ENCODE peak calls at places on chromosomes 16 and 17, in nine cellular contexts. F, P, T, E, X, D, A, J and U are unnamed samples.

GRCh38 chr16:4241601-4242270 is at the start of gene SRL:
- DNase-seq in F (no peak), P (no peak), T (no peak), E (no peak), X (no peak), D (no peak), A (no peak), J (no peak), U (no peak)

GRCh38 chr17:51120357-51120738 is 320 bp downstream of the SPAG9 start:
- DNase-seq in F (no peak), P (no peak), T (no peak), E (no peak), X (no peak), D (peak; percentile 22), A (peak; percentile 38), J (peak; percentile 42), U (peak; percentile 58)

GRCh38 chr17:39653316-39653661 is 11.9 kb upstream of the TCAP start:
- DNase-seq in F (no peak), P (no peak), T (no peak), E (no peak), X (no peak), D (no peak), A (no peak), J (no peak), U (no peak)

GRCh38 chr17:74360993-74361612 is 565 bp downstream of the BTBD17 start:
- DNase-seq in F (no peak), P (no peak), T (no peak), E (no peak), X (no peak), D (peak; percentile 5), A (no peak), J (peak; percentile 34), U (no peak)

GRCh38 chr17:76048711-76049110 is 21.6 kb upstream of the EVPL start:
- DNase-seq in F (no peak), P (no peak), T (no peak), E (no peak), X (no peak), D (peak; percentile 86), A (no peak), J (peak; percentile 66), U (no peak)

GRCh38 chr17:13561606-13562270 is 40.0 kb downstream of the HS3ST3A1 start:
- DNase-seq in F (no peak), P (peak; percentile 88), T (peak; percentile 92), E (no peak), X (peak; percentile 93), D (no peak), A (no peak), J (peak; percentile 98), U (no peak)

GRCh38 chr16:20167323-20167722 is 93.6 kb upstream of the GPR139 start:
- DNase-seq in F (no peak), P (no peak), T (no peak), E (no peak), X (no peak), D (no peak), A (no peak), J (no peak), U (no peak)

GRCh38 chr16:69443809-69444611 is 19.6 kb downstream of the CYB5B start:
- DNase-seq in F (peak; percentile 58), P (peak; percentile 55), T (peak; percentile 52), E (peak; percentile 45), X (peak; percentile 61), D (peak; percentile 18), A (peak; percentile 28), J (no peak), U (no peak)

GRCh38 chr16:52090080-52090479 is 456.9 kb downstream of the TOX3 start:
- DNase-seq in F (no peak), P (peak; percentile 0), T (no peak), E (no peak), X (no peak), D (peak; percentile 6), A (no peak), J (peak; percentile 60), U (no peak)

GRCh38 chr16:67726106-67727034 is 7.3 kb upstream of the GFOD2 start:
- DNase-seq in F (no peak), P (no peak), T (no peak), E (no peak), X (no peak), D (no peak), A (no peak), J (no peak), U (no peak)

GRCh38 chr16:70162041-70162451 is 11.5 kb upstream of the CLEC18C start:
- DNase-seq in F (no peak), P (peak; percentile 33), T (peak; percentile 34), E (no peak), X (peak; percentile 45), D (peak; percentile 47), A (no peak), J (peak; percentile 77), U (no peak)

DNA sequence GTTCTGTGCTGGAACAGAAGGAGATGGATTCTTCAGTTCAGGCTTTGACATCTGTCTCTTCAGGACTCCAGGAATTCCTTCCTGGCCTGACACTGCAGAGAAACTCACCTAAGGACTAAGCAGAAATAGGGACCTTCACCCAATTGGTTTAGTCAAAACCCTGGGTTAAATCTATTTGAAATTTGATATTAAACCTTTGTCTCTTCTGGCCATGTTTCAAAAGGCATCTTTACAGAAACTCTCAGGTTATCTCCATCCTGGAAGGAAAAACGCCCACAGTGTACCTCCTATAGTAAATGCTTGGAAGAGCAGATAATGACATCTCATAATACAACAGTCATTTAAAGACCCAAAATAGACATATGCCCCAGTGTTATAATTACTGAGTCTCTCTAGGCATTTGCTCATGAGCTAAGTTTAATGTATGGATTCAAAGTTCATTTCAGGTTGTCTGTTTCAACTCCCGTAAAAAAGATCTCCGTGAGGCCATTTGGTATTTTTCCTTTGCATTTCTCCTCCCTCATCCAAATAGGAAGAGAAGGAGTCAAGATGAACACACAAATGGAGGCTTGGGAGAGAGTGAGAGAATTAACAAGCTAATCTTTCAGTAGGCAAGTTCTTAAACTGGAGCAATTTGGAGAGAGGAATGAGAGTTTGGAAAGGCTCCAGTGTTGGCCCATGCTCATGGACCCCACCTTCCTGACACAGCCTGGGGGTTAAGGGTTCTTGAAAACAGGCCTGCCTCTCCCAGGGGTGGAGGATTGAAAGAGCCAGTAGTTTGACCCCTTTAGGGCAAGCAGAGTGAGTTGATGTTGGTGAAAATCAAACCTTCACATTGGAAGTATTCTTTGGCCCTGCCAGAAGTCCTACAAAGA is 5.8 kb upstream of the HOXB4 start:
- DNase-seq in F (no peak), P (no peak), T (no peak), E (no peak), X (peak; percentile 80), D (no peak), A (no peak), J (no peak), U (no peak)
- H3K4me3 ChIP-seq in F (no peak overlapping the region), P (no peak overlapping the region), T (no peak overlapping the region), E (no peak overlapping the region), X (peak overlapping the region; percentile 5), D (no peak overlapping the region), A (no peak overlapping the region), J (peak overlapping the region; percentile 98), U (no peak overlapping the region)

DNA sequence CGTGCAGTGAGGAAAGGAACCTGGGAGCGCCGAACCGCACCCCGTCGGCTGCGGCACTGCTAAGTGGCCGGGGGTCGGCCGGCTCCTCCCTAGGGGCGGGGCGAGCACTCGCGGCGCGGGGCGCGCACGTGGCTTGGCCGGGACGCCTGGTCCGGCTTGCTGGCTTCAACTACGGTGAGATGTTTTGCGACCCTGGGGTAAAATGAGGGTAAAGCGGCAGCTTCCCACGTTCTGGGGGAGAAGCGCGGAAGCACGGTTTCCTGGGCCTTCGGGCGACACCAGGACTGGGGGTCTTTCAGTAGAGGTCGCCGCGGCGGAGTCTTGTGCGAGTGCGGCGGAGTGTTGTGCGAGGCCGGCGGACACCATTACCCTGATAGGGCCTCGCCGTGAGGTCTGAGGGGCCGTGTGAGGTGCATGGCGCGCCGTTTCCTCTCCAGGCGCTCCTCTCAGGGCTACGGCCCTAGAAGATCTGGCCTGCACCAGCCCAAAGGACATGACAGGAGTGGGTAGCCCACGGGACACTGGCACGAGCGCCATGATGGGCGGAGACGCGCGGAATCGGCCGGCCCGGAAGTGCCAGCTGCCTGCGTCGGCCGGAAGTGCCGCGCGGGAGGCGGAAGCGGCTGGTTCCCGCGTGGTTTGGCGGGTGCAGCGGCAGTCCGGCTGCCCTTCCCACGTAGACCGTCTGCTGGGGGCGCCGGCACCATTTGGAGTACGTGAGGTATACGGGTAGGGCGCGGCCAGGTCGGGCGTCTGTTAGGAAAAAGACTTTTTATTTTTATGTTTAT is at the start of gene PIGW:
- DNase-seq in F (peak; percentile 85), P (peak; percentile 92), T (peak; percentile 93), E (peak; percentile 88), X (peak; percentile 82), D (peak; percentile 80), A (peak; percentile 77), J (peak; percentile 89), U (peak; percentile 96)
- TF ChIP-seq CTCF in F (no peak), P (no peak), T (peak; percentile 6), E (peak; percentile 18), X (no peak), D (no peak), A (no peak), J (no peak), U (no peak)

DNA sequence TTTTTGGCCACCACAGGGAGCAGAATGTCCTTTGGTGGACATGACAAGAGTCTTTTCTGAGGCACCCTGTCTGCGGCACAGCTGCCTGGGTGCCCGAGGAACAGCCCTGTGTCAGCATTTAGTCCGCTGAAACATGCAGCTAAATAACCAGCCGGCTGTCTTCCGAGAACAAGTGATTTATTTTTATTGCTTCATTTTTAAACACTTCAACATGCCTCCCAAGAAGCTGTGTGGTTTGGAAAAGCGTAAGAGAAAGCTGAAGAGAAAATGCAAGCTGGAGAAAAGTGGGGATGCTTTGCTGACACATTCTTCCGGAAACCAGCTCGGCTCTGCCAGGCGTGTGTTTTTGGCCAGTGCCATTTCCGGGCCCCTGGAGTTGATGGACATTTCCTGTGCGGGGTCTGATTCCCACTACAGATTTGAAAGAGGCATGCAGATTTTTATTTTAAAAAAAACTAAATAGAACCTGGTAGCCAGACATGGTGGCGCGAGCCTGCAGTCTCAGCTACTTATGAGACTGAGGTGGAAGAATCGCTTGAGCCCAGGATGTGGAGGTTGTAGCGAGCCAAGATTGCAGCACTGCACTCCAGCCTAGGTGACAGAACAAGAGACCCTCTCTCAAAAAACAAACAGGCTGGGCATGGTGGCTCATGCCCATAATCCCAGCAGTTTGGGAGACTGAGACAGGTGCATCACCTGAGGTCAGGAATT is 94.8 kb downstream of the SEC14L1 start:
- DNase-seq in F (no peak), P (peak; percentile 94), T (peak; percentile 94), E (peak; percentile 54), X (peak; percentile 98), D (peak; percentile 60), A (no peak), J (peak; percentile 90), U (peak; percentile 88)
- H3K4me3 ChIP-seq in F (peak overlapping the region; percentile 13), P (peak overlapping the region; percentile 1), T (no peak overlapping the region), E (peak overlapping the region; percentile 17), X (peak overlapping the region; percentile 61), D (peak overlapping the region; percentile 5), A (no peak overlapping the region), J (peak overlapping the region; percentile 48), U (peak overlapping the region; percentile 39)

DNA sequence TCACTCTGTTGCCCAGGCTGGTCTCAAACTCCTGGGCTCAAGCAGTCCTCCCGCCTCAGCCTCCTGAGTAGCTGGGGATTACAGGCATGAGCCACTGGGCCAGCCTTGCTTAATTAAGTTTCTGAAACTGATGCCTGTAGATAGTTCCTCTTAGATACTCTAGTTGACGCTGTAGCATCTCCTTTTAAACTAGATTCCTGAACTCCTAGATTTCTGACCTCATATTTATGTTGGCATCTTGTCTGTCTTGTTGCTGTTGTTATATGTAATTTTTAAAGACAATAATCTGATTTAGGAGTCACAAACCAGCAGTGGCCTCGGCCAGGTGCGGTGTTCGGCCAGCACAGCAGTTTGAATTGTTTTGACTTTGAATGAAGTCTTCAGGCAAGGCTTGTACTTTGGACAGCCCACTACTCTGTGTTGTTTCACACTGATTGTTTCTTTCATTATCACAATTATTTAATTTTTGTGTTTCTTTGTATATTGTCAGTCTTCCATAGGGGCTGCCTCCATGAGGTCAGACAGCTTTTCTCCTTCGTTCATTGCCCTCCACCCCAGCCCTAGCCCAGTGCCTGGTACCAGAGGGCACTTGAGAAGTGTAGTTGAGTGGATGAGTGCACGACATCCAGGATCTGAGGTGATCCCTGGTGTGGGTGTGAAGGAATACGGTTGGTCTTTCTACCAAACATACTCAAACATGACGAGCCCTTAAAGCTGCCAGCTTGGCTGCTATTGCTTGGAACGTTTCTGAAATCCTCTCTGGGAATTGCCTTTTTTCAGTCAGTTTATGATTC is 37.7 kb downstream of the DHRS7B start:
- DNase-seq in F (no peak), P (no peak), T (no peak), E (no peak), X (peak; percentile 44), D (no peak), A (no peak), J (no peak), U (no peak)
- TF ChIP-seq CTCF in F (no peak), P (no peak), T (no peak), E (no peak), X (peak; percentile 29), D (no peak), A (no peak), J (no peak), U (no peak)